ENCODE peak calls at places on chromosomes 4 and X, in eight cellular contexts. P, B, T, X, V, S, N and W are unnamed samples.

GRCh38 chrX:143455045-143455444 is 62.2 kb downstream of the SPANXN3 start:
- DNase-seq in P (no peak), B (no peak), T (no peak), X (no peak), V (no peak), S (no peak), N (no peak), W (no peak)

GRCh38 chrX:118066867-118067515 is 49.6 kb downstream of the KLHL13 start:
- DNase-seq in P (no peak), B (no peak), T (no peak), X (no peak), V (no peak), S (no peak), N (no peak), W (no peak)

GRCh38 chrX:6448003-6448402 is 86.9 kb downstream of the VCX3A start:
- DNase-seq in P (no peak), B (no peak), T (no peak), X (no peak), V (peak), S (no peak), N (no peak), W (no peak)

GRCh38 chr4:122542411-122543236 is 78.2 kb downstream of the IL21 start:
- DNase-seq in P (no peak), B (peak), T (no peak), X (peak), V (no peak), S (no peak), N (no peak), W (no peak)

GRCh38 chr4:92551616-92552015 is 247.8 kb downstream of the GRID2 start:
- DNase-seq in P (no peak), B (no peak), T (no peak), X (no peak), V (peak), S (no peak), N (no peak), W (no peak)

GRCh38 chr4:85603437-85604336 is 128.7 kb downstream of the ARHGAP24 start:
- DNase-seq in P (no peak), B (peak), T (no peak), X (peak), V (no peak), S (no peak), N (no peak), W (no peak)

GRCh38 chrX:50691820-50692219 is 122.2 kb downstream of the SHROOM4 start:
- DNase-seq in P (no peak), B (peak), T (no peak), X (peak), V (peak), S (peak), N (peak), W (peak)

GRCh38 chrX:145405012-145405411 is 157.7 kb downstream of the SPANXN1 start:
- DNase-seq in P (no peak), B (peak), T (no peak), X (peak), V (peak), S (no peak), N (no peak), W (no peak)

GRCh38 chrX:40773809-40774208 is 38.5 kb upstream of the MED14 start:
- DNase-seq in P (no peak), B (peak), T (no peak), X (no peak), V (no peak), S (no peak), N (no peak), W (no peak)

GRCh38 chr4:52051213-52051614 is at the start of gene SPATA18:
- DNase-seq in P (no peak), B (peak), T (no peak), X (peak), V (no peak), S (no peak), N (peak), W (peak)

GRCh38 chr4:150136036-150136435 is 57.8 kb downstream of the DCLK2 start:
- DNase-seq in P (no peak), B (peak), T (no peak), X (no peak), V (no peak), S (no peak), N (no peak), W (no peak)

GRCh38 chr4:68732653-68733466 is 62.4 kb upstream of the UGT2B15 start:
- DNase-seq in P (no peak), B (no peak), T (no peak), X (no peak), V (no peak), S (no peak), N (no peak), W (no peak)

GRCh38 chrX:72048515-72049455 is 82.9 kb downstream of the RTL5 start:
- DNase-seq in P (no peak), B (no peak), T (no peak), X (no peak), V (no peak), S (no peak), N (no peak), W (no peak)

GRCh38 chr4:61212788-61213187 is 12.7 kb downstream of the ADGRL3 start:
- DNase-seq in P (no peak), B (no peak), T (no peak), X (no peak), V (no peak), S (no peak), N (no peak), W (no peak)